ENCODE peak calls at places on chromosomes 3 and 15, in seven cellular contexts. C is A172; W is caudate nucleus; G is effector CD4-positive, alpha-beta T cell; Y is activated naive CD8-positive, alpha-beta T cell treated with anti-CD3 and anti-CD28 coated beads, Interleukin-2, amount 50 U/mL, for 24 hours; K is T-helper 9 cell; U is effector memory CD4-positive, alpha-beta T cell. X is an unnamed sample.
A peak's percentile ranks its signal among the peaks of the same experiment; 100 is the strongest.

GRCh38 chr3:10511809-10512494 is 6.6 kb upstream of the ATP2B2 start:
- DNase-seq in Y (no peak), K (no peak), W (no peak), C (peak; percentile 92), G (no peak), U (no peak), X (peak; percentile 79)

GRCh38 chr3:56930706-56931105 is 129.0 kb upstream of the ARHGEF3 start:
- DNase-seq in Y (no peak), U (no peak), K (no peak), C (peak; percentile 77), G (no peak), W (no peak), X (no peak)

GRCh38 chr3:123559040-123559861 is 25.6 kb downstream of the HACD2 start:
- DNase-seq in G (peak; percentile 7), C (peak; percentile 51), Y (no peak), W (no peak), U (no peak), K (no peak), X (peak; percentile 50)

GRCh38 chr15:64251121-64251520 is 88.3 kb upstream of the PPIB start:
- DNase-seq in U (no peak), K (no peak), G (no peak), Y (no peak), W (no peak), C (no peak), X (no peak)

GRCh38 chr3:66220066-66220465 is 735 bp upstream of the SLC25A26 start:
- DNase-seq in G (no peak), W (no peak), C (no peak), Y (no peak), K (no peak), U (no peak), X (no peak)

GRCh38 chr15:81304226-81304625 is 19.7 kb downstream of the STARD5 start:
- DNase-seq in G (no peak), C (no peak), W (peak; percentile 11), U (no peak), K (no peak), Y (no peak), X (peak; percentile 51)

GRCh38 chr3:37935290-37935668 is 55.3 kb upstream of the VILL start:
- DNase-seq in G (no peak), Y (no peak), W (no peak), U (no peak), K (no peak), C (peak; percentile 17), X (peak; percentile 36)

GRCh38 chr3:74122281-74122680 is 492.2 kb downstream of the CNTN3 start:
- DNase-seq in G (no peak), Y (no peak), U (no peak), K (no peak), W (no peak), C (no peak), X (no peak)

GRCh38 chr3:93994056-93994455 is 14.1 kb downstream of the ARL13B start:
- DNase-seq in W (no peak), Y (no peak), C (no peak), U (no peak), K (no peak), G (no peak), X (peak; percentile 8)

GRCh38 chr15:70575251-70576227 is 187.8 kb downstream of the UACA start:
- DNase-seq in W (no peak), U (no peak), C (no peak), K (no peak), G (no peak), Y (no peak), X (no peak)

GRCh38 chr3:59374812-59375211 is 325.0 kb upstream of the CFAP20DC start:
- DNase-seq in U (no peak), K (no peak), W (no peak), G (no peak), C (no peak), Y (no peak), X (no peak)

GRCh38 chr15:87219650-87220615 is 1036.6 kb downstream of the NTRK3 start:
- DNase-seq in C (peak; percentile 32), U (no peak), K (no peak), Y (no peak), G (no peak), W (no peak), X (peak; percentile 88)

GRCh38 chr15:98714906-98715305 is 66.6 kb downstream of the IGF1R start:
- DNase-seq in K (no peak), C (no peak), Y (no peak), U (no peak), G (no peak), W (no peak), X (no peak)

GRCh38 chr15:66224946-66225345 is 28.6 kb downstream of the MEGF11 start:
- DNase-seq in K (no peak), C (no peak), W (no peak), Y (no peak), G (no peak), U (no peak), X (no peak)

GRCh38 chr3:187262360-187262759 is 29.2 kb downstream of the MASP1 start:
- DNase-seq in U (no peak), G (no peak), W (no peak), Y (no peak), C (no peak), K (no peak), X (no peak)

GRCh38 chr3:149462653-149463052 is 11.8 kb upstream of the TM4SF4 start:
- DNase-seq in Y (no peak), G (no peak), K (no peak), W (no peak), C (peak; percentile 67), U (no peak), X (peak; percentile 76)

GRCh38 chr3:81027344-81027743 is 734.1 kb downstream of the GBE1 start:
- DNase-seq in G (no peak), Y (no peak), U (no peak), K (no peak), C (no peak), W (no peak), X (no peak)

GRCh38 chr3:46565607-46566039 is 479 bp downstream of the LRRC2 start:
- DNase-seq in K (no peak), C (no peak), G (no peak), W (no peak), Y (no peak), U (no peak), X (no peak)

GRCh38 chr3:184486614-184487013 is 75.0 kb upstream of the EPHB3 start:
- DNase-seq in G (no peak), C (no peak), K (no peak), Y (no peak), U (no peak), W (no peak), X (no peak)

GRCh38 chr3:60979861-60980739 is 271.2 kb downstream of the FHIT start:
- DNase-seq in G (no peak), U (no peak), Y (no peak), K (no peak), C (peak; percentile 5), W (no peak), X (no peak)

GRCh38 chr3:38611866-38612265 is 37.6 kb downstream of the SCN5A start:
- DNase-seq in C (no peak), W (no peak), U (no peak), G (no peak), Y (no peak), K (no peak), X (no peak)

GRCh38 chr3:50275996-50276761 is 2.7 kb upstream of the LSMEM2 start:
- DNase-seq in C (no peak), K (no peak), U (no peak), W (no peak), Y (peak; percentile 27), G (no peak), X (no peak)

GRCh38 chr3:132499071-132499470 is 81.8 kb downstream of the DNAJC13 start:
- DNase-seq in G (no peak), Y (no peak), K (no peak), C (no peak), U (no peak), W (no peak), X (no peak)

X was measured in EL.